ENCODE peak calls at places on chromosomes 12 and 14, in four cellular contexts. O, U, S and Y are unnamed samples.

GRCh38 chr12:65825573-65826512 is 1.6 kb downstream of the HMGA2 start:
- DNase-seq in S (peak; percentile 67), U (no peak), O (no peak), Y (peak; percentile 53)

GRCh38 chr12:29907486-29907885 is 123.7 kb upstream of the TMTC1 start:
- DNase-seq in S (no peak), O (no peak), U (no peak), Y (peak; percentile 29)

GRCh38 chr12:93670104-93670503 is 7.1 kb upstream of the CRADD start:
- DNase-seq in O (no peak), U (no peak), S (no peak), Y (no peak)

GRCh38 chr12:32906407-32907165 is 10.0 kb upstream of the PKP2 start:
- DNase-seq in O (no peak), S (no peak), U (no peak), Y (no peak)

GRCh38 chr12:6869049-6870021 is 2.0 kb downstream of the TPI1 start:
- DNase-seq in S (peak; percentile 75), U (peak; percentile 85), O (peak; percentile 62), Y (no peak)

GRCh38 chr14:105067140-105067968 is 2.1 kb upstream of the GPR132 start:
- DNase-seq in O (peak; percentile 37), U (no peak), S (no peak), Y (peak; percentile 27)

GRCh38 chr12:11824069-11824468 is 174.6 kb downstream of the ETV6 start:
- DNase-seq in U (no peak), O (no peak), S (no peak), Y (no peak)

GRCh38 chr14:71725802-71726638 is 206.2 kb upstream of the RGS6 start:
- DNase-seq in U (no peak), O (peak; percentile 70), S (no peak), Y (peak; percentile 77)

GRCh38 chr12:71900091-71900490 is 38.6 kb upstream of the TPH2 start:
- DNase-seq in U (no peak), S (peak; percentile 43), O (peak; percentile 6), Y (peak; percentile 2)

GRCh38 chr12:1022032-1022970 is 31.3 kb downstream of the ERC1 start:
- DNase-seq in U (no peak), O (no peak), S (no peak), Y (no peak)

GRCh38 chr12:2672863-2673262 is 121.9 kb upstream of the FKBP4 start:
- DNase-seq in S (no peak), O (no peak), U (no peak), Y (no peak)

GRCh38 chr12:131694116-131694838 is 16.6 kb upstream of the SFSWAP start:
- DNase-seq in O (no peak), U (no peak), S (no peak), Y (no peak)

GRCh38 chr14:79080040-79080439 is 909.9 kb downstream of the NRXN3 start:
- DNase-seq in S (no peak), O (no peak), U (no peak), Y (no peak)

GRCh38 chr14:37150414-37150813 is 22.0 kb downstream of the SLC25A21 start:
- DNase-seq in S (peak; percentile 58), O (peak; percentile 36), U (peak; percentile 40), Y (peak; percentile 16)

DNA sequence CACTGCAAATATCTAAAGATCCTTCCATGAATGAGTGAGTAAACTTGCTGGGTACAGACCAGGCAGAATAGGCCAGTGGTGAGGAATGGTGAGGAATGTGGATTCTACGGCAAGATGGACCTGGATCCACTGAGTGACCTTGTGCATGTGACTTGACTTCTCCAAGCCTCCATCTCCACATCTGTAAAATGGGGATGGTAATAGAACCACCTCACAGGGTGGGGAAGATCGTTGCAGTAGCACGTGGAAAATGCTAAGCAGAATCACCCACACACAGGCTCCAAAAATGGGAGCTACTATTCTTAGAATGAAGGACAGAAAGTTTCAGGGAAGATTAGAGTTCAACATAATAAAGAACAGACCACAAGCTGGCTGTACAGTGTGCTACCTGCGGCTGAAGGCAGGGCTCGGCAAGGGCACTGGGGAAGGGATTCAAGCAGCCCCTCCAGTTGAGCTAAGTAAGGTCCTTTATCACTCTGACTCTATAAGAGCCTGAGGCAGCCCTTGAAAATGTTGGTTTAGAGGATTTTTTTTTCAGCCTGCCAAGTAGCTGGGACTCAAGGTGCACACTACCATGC is 47.5 kb downstream of the ACTN1 start:
- DNase-seq in S (no peak), O (no peak), U (no peak), Y (no peak)
- H3K4me2 ChIP-seq in S (no peak overlapping the region), O (no peak overlapping the region), U (no peak overlapping the region), Y (no peak overlapping the region)

DNA sequence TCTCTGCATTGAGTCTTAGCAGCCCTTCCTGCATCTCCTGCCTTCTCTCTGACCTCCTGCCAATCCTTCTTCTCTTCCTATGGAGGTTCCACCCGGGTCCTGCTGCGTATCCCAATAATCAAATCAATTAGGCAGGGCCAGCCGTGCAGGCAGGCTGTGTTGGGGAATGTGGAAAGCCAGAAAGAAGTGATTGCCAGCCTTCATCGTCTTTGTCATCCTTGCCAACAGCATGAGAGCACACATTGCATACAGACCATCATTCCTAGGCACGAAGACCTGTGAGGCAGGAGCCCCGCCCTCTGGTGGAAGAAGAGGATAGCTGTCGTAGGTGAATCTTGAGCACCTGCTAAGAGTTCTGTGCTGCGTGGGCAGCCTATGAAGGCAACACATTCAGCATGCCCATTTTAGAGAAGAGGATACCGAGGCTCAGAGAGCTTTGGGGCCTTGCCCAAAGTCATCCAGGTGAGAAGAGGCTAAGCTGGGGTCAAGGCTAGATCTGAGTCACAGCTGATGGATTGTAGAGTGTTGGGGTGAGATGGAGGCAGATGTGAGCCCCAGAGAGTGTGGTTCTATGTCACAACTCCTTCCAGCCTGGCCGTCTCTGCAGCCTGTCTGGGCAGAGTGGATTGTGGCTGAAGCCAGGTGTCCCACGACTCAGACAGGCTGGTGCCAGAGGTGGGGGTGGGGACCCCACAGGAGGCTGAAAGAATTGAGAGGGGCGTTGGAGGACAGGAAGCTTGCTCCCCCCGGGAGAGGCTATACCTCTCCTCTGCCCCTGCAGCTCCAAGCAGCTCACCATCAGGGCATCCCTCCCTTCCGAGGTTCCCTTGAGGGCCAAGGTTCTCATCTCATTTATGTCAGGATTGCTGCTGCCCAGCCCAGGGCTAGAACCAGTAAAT is 12.7 kb downstream of the C14orf132 start:
- DNase-seq in U (peak; percentile 64), O (peak; percentile 19), S (no peak), Y (no peak)
- TF ChIP-seq CTCF in U (peak; percentile 78), O (peak; percentile 34), S (no peak), Y (peak; percentile 15)

DNA sequence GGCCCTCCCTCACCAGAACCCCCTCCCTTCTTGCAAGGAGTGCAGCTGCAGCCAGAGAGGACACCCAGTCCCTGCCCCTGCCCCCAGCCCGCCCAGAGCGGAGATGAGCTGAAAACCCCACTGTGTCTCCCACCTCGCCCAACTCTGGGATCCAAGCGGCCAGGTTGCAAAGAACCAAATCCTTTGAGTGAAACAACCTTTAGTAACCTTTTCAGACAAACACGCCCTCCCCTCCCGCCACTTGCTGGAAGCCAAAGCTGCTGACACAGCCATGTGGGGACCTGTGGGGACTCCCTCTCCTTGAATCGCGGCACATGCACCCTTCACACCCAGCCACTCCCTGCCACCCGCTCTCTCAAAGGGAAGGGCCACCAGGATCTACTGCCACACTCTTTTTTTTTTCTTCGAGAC is 120.6 kb downstream of the CALM1 start:
- DNase-seq in O (no peak), S (no peak), U (no peak), Y (no peak)
- H3K27ac ChIP-seq in O (no peak overlapping the region), S (no peak overlapping the region), U (no peak overlapping the region), Y (no peak overlapping the region)

DNA sequence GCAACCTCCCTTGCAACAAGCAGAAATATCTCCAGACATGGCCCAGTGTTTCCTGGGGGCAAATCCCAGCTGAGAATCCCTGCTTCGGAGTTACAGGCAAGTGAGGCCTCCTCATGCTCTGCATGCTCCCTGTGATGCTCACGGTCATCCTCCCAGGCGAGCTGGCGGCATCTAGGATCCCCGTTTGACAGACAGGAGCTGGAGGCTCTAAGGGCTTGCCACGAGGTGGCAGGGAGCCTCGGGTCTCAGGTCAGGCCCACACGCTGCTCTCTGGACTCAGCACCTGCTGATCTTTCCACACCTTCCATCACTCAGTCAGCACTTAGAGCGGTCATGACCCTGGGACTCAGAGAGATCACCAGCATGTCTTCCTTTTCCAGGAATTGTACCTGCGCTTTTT is 79.8 kb downstream of the CCDC92 start:
- DNase-seq in S (no peak), O (no peak), U (no peak), Y (no peak)
- H3K4me2 ChIP-seq in S (no peak overlapping the region), O (no peak overlapping the region), U (no peak overlapping the region), Y (no peak overlapping the region)

DNA sequence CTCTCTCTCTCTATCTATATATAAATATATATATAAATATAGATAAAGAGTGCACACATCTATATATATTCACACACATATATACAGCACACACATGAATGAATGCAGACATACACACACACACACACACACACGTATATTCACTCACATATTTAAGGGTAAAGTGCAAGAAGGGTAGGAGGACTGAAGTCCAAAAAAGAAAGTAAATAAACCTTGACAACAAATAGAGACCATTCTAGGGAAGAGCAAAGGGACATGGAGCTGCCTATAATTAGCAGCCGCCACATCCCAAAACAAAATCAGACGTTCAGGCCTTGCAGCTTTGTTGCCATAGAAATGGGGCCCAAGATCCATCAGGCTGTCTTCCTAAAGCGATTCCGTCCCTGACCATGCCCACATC is 703.4 kb upstream of the TBX3 start:
- DNase-seq in U (no peak), O (no peak), S (no peak), Y (no peak)
- TF ChIP-seq CTCF in U (no peak), O (no peak), S (no peak), Y (no peak)

GRCh38 chr12:80025638-80026037 is 73.7 kb upstream of the OTOGL start:
- DNase-seq in O (no peak), U (no peak), S (no peak), Y (no peak)
- H3K27ac ChIP-seq in O (no peak overlapping the region), U (no peak overlapping the region), S (no peak overlapping the region), Y (no peak overlapping the region)

GRCh38 chr14:96274122-96274910 is 18.3 kb downstream of the BDKRB1 start:
- DNase-seq in O (no peak), U (no peak), S (no peak), Y (peak; percentile 97)

GRCh38 chr14:96272777-96273471 is 16.9 kb downstream of the BDKRB1 start:
- DNase-seq in O (peak; percentile 41), S (no peak), U (no peak), Y (peak; percentile 63)

GRCh38 chr14:96277890-96278289 is 21.9 kb downstream of the BDKRB1 start:
- DNase-seq in S (no peak), U (no peak), O (no peak), Y (no peak)

GRCh38 chr14:96273629-96274028 is 17.6 kb downstream of the BDKRB1 start:
- DNase-seq in U (no peak), S (no peak), O (no peak), Y (no peak)

DNA sequence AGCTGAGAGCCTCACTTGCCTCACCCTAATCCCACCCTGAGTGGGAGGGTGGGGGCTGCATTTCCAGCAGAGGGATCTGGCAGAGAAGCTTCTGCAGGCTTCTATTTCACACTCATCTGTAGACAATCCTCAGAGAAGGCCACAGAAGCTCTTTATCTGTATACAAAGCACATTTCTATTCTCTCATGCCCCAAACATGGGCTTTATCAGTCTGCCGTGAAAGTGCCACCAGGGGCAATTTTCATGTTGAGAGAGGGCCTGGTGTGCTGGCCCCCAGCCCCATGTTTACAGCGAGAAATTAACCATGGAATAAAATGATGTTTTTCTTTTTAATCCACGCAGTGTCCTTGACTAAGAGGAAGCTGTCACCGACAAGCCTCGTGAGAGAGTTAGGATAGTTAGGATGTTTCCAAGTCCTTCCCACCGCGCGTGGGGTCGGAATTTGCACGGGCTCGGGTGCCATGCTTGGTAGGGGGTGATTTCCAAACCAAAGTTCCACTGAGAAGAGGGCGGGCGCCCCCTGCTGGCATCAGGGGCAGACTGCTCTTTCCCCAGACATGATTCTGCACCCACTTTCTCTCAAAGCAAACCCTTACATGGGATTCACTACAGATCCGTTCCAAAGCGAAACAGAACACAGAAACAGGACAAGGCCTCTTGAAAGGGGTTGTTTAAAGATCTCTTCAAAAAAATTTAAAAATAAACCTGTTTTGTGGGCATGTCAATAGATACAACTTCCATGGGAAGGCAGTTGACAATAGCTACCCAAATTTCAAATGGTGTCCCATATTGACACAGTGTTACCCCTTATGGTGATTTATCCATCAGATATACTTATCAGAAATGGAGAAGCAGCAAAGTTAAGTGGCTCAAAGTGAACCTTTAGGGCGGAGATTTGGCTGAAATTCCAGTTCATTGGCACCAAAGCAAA is 19.4 kb downstream of the BDKRB1 start:
- DNase-seq in U (peak; percentile 61), S (peak; percentile 51), O (peak; percentile 29), Y (peak; percentile 61)
- H3K4me2 ChIP-seq in U (no peak overlapping the region), S (no peak overlapping the region), O (no peak overlapping the region), Y (peak overlapping the region; percentile 68)